ENCODE peak calls at places on chromosomes 6 and 20, in six cellular contexts. One of them, this sample, is unnamed.

GRCh38 chr20:61297981-61298380 is 45.9 kb downstream of the CDH4 start:
- DNase-seq in AG10803: peak
- DNase-seq in Right ventricle myocardium superior: no peak
- DNase-seq in fibroblast of pulmonary artery: no peak
- DNase-seq in hepatic stellate cell: no peak
- DNase-seq in T-cell: no peak
- DNase-seq in this sample: no peak

GRCh38 chr6:26286168-26286854 is 78.7 kb upstream of the BTN3A2 start:
- DNase-seq in T-cell: peak
- DNase-seq in fibroblast of pulmonary artery: peak
- DNase-seq in hepatic stellate cell: no peak
- DNase-seq in Right ventricle myocardium superior: peak
- DNase-seq in AG10803: peak
- DNase-seq in this sample: peak

GRCh38 chr6:156816505-156816904 is 39.3 kb downstream of the ARID1B start:
- DNase-seq in fibroblast of pulmonary artery: peak
- DNase-seq in AG10803: no peak
- DNase-seq in T-cell: no peak
- DNase-seq in hepatic stellate cell: no peak
- DNase-seq in Right ventricle myocardium superior: peak
- DNase-seq in this sample: no peak

GRCh38 chr6:137282253-137282652 is 63.1 kb upstream of the IFNGR1 start:
- DNase-seq in fibroblast of pulmonary artery: no peak
- DNase-seq in hepatic stellate cell: no peak
- DNase-seq in AG10803: no peak
- DNase-seq in Right ventricle myocardium superior: no peak
- DNase-seq in T-cell: no peak
- DNase-seq in this sample: no peak

GRCh38 chr6:161631676-161632194 is 357.9 kb upstream of the AGPAT4 start:
- DNase-seq in AG10803: peak
- DNase-seq in Right ventricle myocardium superior: no peak
- DNase-seq in T-cell: no peak
- DNase-seq in fibroblast of pulmonary artery: peak
- DNase-seq in hepatic stellate cell: peak
- DNase-seq in this sample: no peak

GRCh38 chr6:15158821-15159619 is 86.8 kb upstream of the JARID2 start:
- DNase-seq in Right ventricle myocardium superior: no peak
- DNase-seq in fibroblast of pulmonary artery: no peak
- DNase-seq in T-cell: no peak
- DNase-seq in hepatic stellate cell: no peak
- DNase-seq in AG10803: no peak
- DNase-seq in this sample: no peak

GRCh38 chr20:50344232-50345071 is 153.8 kb downstream of the CEBPB start:
- DNase-seq in Right ventricle myocardium superior: no peak
- DNase-seq in fibroblast of pulmonary artery: no peak
- DNase-seq in AG10803: no peak
- DNase-seq in T-cell: no peak
- DNase-seq in hepatic stellate cell: no peak
- DNase-seq in this sample: peak

GRCh38 chr6:71886184-71887005 is at the start of gene RIMS1:
- DNase-seq in fibroblast of pulmonary artery: peak
- DNase-seq in T-cell: no peak
- DNase-seq in Right ventricle myocardium superior: peak
- DNase-seq in AG10803: peak
- DNase-seq in hepatic stellate cell: peak
- DNase-seq in this sample: no peak

GRCh38 chr6:169527306-169527705 is 174.5 kb downstream of the WDR27 start:
- DNase-seq in hepatic stellate cell: no peak
- DNase-seq in Right ventricle myocardium superior: no peak
- DNase-seq in fibroblast of pulmonary artery: no peak
- DNase-seq in AG10803: peak
- DNase-seq in T-cell: no peak
- DNase-seq in this sample: no peak

GRCh38 chr20:38023181-38024085 is 9.8 kb downstream of the TTI1 start:
- DNase-seq in AG10803: peak
- DNase-seq in Right ventricle myocardium superior: no peak
- DNase-seq in T-cell: no peak
- DNase-seq in hepatic stellate cell: no peak
- DNase-seq in fibroblast of pulmonary artery: peak
- DNase-seq in this sample: no peak

GRCh38 chr20:59207742-59208357 is 44.2 kb downstream of the ZNF831 start:
- DNase-seq in hepatic stellate cell: no peak
- DNase-seq in AG10803: peak
- DNase-seq in fibroblast of pulmonary artery: peak
- DNase-seq in Right ventricle myocardium superior: peak
- DNase-seq in T-cell: peak
- DNase-seq in this sample: peak

GRCh38 chr6:161442381-161442858 is 168.6 kb upstream of the AGPAT4 start:
- DNase-seq in T-cell: no peak
- DNase-seq in hepatic stellate cell: no peak
- DNase-seq in fibroblast of pulmonary artery: no peak
- DNase-seq in AG10803: no peak
- DNase-seq in Right ventricle myocardium superior: no peak
- DNase-seq in this sample: no peak

GRCh38 chr6:110178626-110179405 is 654 bp downstream of the WASF1 start:
- DNase-seq in Right ventricle myocardium superior: peak
- DNase-seq in AG10803: peak
- DNase-seq in T-cell: peak
- DNase-seq in hepatic stellate cell: peak
- DNase-seq in fibroblast of pulmonary artery: peak
- DNase-seq in this sample: peak

GRCh38 chr6:25490018-25490865 is 161.8 kb upstream of the SCGN start:
- DNase-seq in hepatic stellate cell: peak
- DNase-seq in T-cell: peak
- DNase-seq in AG10803: peak
- DNase-seq in fibroblast of pulmonary artery: peak
- DNase-seq in Right ventricle myocardium superior: peak
- DNase-seq in this sample: peak

GRCh38 chr6:9405369-9405768 is 970.0 kb upstream of the SLC35B3 start:
- DNase-seq in hepatic stellate cell: no peak
- DNase-seq in fibroblast of pulmonary artery: peak
- DNase-seq in Right ventricle myocardium superior: no peak
- DNase-seq in AG10803: peak
- DNase-seq in T-cell: no peak
- DNase-seq in this sample: no peak

GRCh38 chr6:150865406-150866146 is at the start of gene MTHFD1L:
- DNase-seq in hepatic stellate cell: peak
- DNase-seq in Right ventricle myocardium superior: peak
- DNase-seq in fibroblast of pulmonary artery: peak
- DNase-seq in T-cell: peak
- DNase-seq in AG10803: peak
- DNase-seq in this sample: peak

GRCh38 chr20:56483970-56484369 is 15.5 kb downstream of the RTF2 start:
- DNase-seq in hepatic stellate cell: no peak
- DNase-seq in Right ventricle myocardium superior: no peak
- DNase-seq in fibroblast of pulmonary artery: no peak
- DNase-seq in T-cell: peak
- DNase-seq in AG10803: no peak
- DNase-seq in this sample: no peak

GRCh38 chr6:115358616-115359015 is 702.1 kb downstream of the FRK start:
- DNase-seq in hepatic stellate cell: no peak
- DNase-seq in Right ventricle myocardium superior: no peak
- DNase-seq in T-cell: no peak
- DNase-seq in fibroblast of pulmonary artery: no peak
- DNase-seq in AG10803: no peak
- DNase-seq in this sample: no peak

GRCh38 chr6:35583893-35584688 is 71.4 kb upstream of the TULP1 start:
- DNase-seq in AG10803: peak
- DNase-seq in Right ventricle myocardium superior: no peak
- DNase-seq in hepatic stellate cell: peak
- DNase-seq in T-cell: peak
- DNase-seq in fibroblast of pulmonary artery: peak
- DNase-seq in this sample: no peak

GRCh38 chr6:136860043-136860442 is 37.7 kb downstream of the PEX7 start:
- DNase-seq in Right ventricle myocardium superior: no peak
- DNase-seq in hepatic stellate cell: no peak
- DNase-seq in T-cell: no peak
- DNase-seq in AG10803: no peak
- DNase-seq in fibroblast of pulmonary artery: no peak
- DNase-seq in this sample: no peak

GRCh38 chr20:2692886-2693285 is 306 bp downstream of the EBF4 start:
- DNase-seq in T-cell: no peak
- DNase-seq in hepatic stellate cell: no peak
- DNase-seq in AG10803: no peak
- DNase-seq in fibroblast of pulmonary artery: no peak
- DNase-seq in Right ventricle myocardium superior: no peak
- DNase-seq in this sample: no peak

GRCh38 chr6:43878823-43879495 is 108.9 kb downstream of the VEGFA start:
- DNase-seq in hepatic stellate cell: no peak
- DNase-seq in fibroblast of pulmonary artery: no peak
- DNase-seq in Right ventricle myocardium superior: peak
- DNase-seq in T-cell: no peak
- DNase-seq in AG10803: peak
- DNase-seq in this sample: peak

GRCh38 chr6:44397424-44398169 is 10.1 kb downstream of the CDC5L start:
- DNase-seq in T-cell: no peak
- DNase-seq in hepatic stellate cell: no peak
- DNase-seq in Right ventricle myocardium superior: no peak
- DNase-seq in AG10803: no peak
- DNase-seq in fibroblast of pulmonary artery: no peak
- DNase-seq in this sample: no peak

GRCh38 chr20:32762754-32763201 is 593 bp downstream of the DNMT3B start:
- DNase-seq in T-cell: no peak
- DNase-seq in AG10803: no peak
- DNase-seq in fibroblast of pulmonary artery: no peak
- DNase-seq in Right ventricle myocardium superior: no peak
- DNase-seq in hepatic stellate cell: no peak
- DNase-seq in this sample: peak

GRCh38 chr20:5674176-5674660 is 76.0 kb upstream of the SHLD1 start:
- DNase-seq in T-cell: no peak
- DNase-seq in AG10803: no peak
- DNase-seq in Right ventricle myocardium superior: no peak
- DNase-seq in fibroblast of pulmonary artery: no peak
- DNase-seq in hepatic stellate cell: no peak
- DNase-seq in this sample: no peak

GRCh38 chr6:45714795-45715507 is 300.7 kb downstream of the CLIC5 start:
- DNase-seq in fibroblast of pulmonary artery: peak
- DNase-seq in Right ventricle myocardium superior: no peak
- DNase-seq in T-cell: peak
- DNase-seq in AG10803: peak
- DNase-seq in hepatic stellate cell: peak
- DNase-seq in this sample: no peak

GRCh38 chr6:154705471-154706113 is 27.6 kb upstream of the SCAF8 start:
- DNase-seq in AG10803: no peak
- DNase-seq in hepatic stellate cell: no peak
- DNase-seq in T-cell: no peak
- DNase-seq in fibroblast of pulmonary artery: peak
- DNase-seq in Right ventricle myocardium superior: no peak
- DNase-seq in this sample: no peak

GRCh38 chr6:134293659-134294161 is 24.2 kb downstream of the SGK1 start:
- DNase-seq in T-cell: no peak
- DNase-seq in Right ventricle myocardium superior: no peak
- DNase-seq in AG10803: no peak
- DNase-seq in hepatic stellate cell: no peak
- DNase-seq in fibroblast of pulmonary artery: no peak
- DNase-seq in this sample: no peak

This sample was measured in heart left ventricle.